ENCODE peak calls at places on chromosomes 12 and 14, in seven cellular contexts. L is CD4-positive, CD25-positive, alpha-beta regulatory T cell; R is upper lobe of right lung; S is keratinocyte; X is pancreas; B is CD8-positive, alpha-beta T cell; M is PC-3. H is an unnamed sample. For H3K4me1, the result is how much of the 10 kb centered on the place peaks cover.

GRCh38 chr14:31854508-31855075 is 222.5 kb upstream of the ARHGAP5 start:
- DNase-seq in R (no peak), M (no peak), B (no peak), X (no peak), S (no peak), L (no peak), H (no peak)

GRCh38 chr12:28569698-28570411 is 379.6 kb downstream of the CCDC91 start:
- DNase-seq in X (peak), R (no peak), B (no peak), S (no peak), L (no peak), M (peak), H (no peak)

GRCh38 chr12:20596036-20596435 is 99.1 kb upstream of the SLCO1C1 start:
- DNase-seq in M (no peak), B (no peak), S (no peak), L (no peak), R (no peak), X (no peak), H (no peak)

GRCh38 chr14:64737391-64738305 is 33.4 kb downstream of the PLEKHG3 start:
- DNase-seq in S (no peak), B (no peak), X (no peak), R (no peak), L (no peak), M (no peak), H (no peak)

GRCh38 chr12:79847417-79847816 is 87.5 kb downstream of the PPP1R12A start:
- DNase-seq in S (no peak), X (no peak), B (no peak), M (no peak), L (no peak), R (no peak), H (no peak)

GRCh38 chr14:59268011-59268410 is 79.5 kb downstream of the DAAM1 start:
- DNase-seq in M (peak), S (no peak), L (no peak), X (no peak), B (no peak), R (no peak), H (no peak)

GRCh38 chr12:78641837-78642423 is 222.6 kb upstream of the SYT1 start:
- DNase-seq in M (peak), L (no peak), B (no peak), S (no peak), X (no peak), R (no peak), H (no peak)

GRCh38 chr14:26867171-26867757 is 269.4 kb upstream of the NOVA1 start:
- DNase-seq in X (peak), R (no peak), M (peak), B (no peak), L (no peak), S (no peak), H (no peak)

GRCh38 chr14:38207830-38208815 is at the start of gene SSTR1:
- DNase-seq in B (no peak), L (no peak), R (peak), S (no peak), M (no peak), X (peak), H (no peak)

GRCh38 chr14:99287269-99287942 is 15.4 kb upstream of the BCL11B start:
- DNase-seq in R (no peak), B (no peak), S (no peak), L (no peak), X (no peak), M (no peak), H (no peak)

GRCh38 chr12:58413794-58414193 is 472.4 kb downstream of the ATP23 start:
- DNase-seq in R (no peak), X (no peak), B (no peak), M (peak), L (no peak), S (no peak), H (no peak)

GRCh38 chr14:86357866-86358265 is 827.9 kb downstream of the FLRT2 start:
- DNase-seq in M (no peak), X (no peak), B (no peak), R (no peak), L (no peak), S (no peak), H (no peak)

GRCh38 chr12:71439613-71440392 is at the start of gene LGR5:
- DNase-seq in R (peak), M (peak), B (no peak), S (no peak), X (no peak), L (no peak), H (no peak)

GRCh38 chr12:123801573-123802178 is 39.6 kb downstream of the DNAH10 start:
- DNase-seq in L (no peak), X (no peak), S (no peak), R (no peak), B (no peak), M (peak), H (no peak)

GRCh38 chr14:93859957-93860356 is 67.2 kb upstream of the FAM181A start:
- DNase-seq in X (no peak), S (no peak), M (no peak), L (no peak), R (no peak), B (no peak), H (no peak)

GRCh38 chr14:82854851-82855250 is 1321.2 kb upstream of the SEL1L start:
- DNase-seq in R (no peak), S (no peak), B (no peak), X (no peak), L (no peak), M (no peak), H (peak)

GRCh38 chr12:54667945-54668344 is 19.8 kb upstream of the DCD start:
- DNase-seq in M (no peak), L (no peak), X (no peak), B (no peak), S (no peak), R (no peak), H (no peak)

GRCh38 chr12:106392746-106393145 is 35.2 kb downstream of the POLR3B start:
- DNase-seq in S (no peak), M (no peak), X (no peak), L (no peak), R (no peak), B (no peak), H (no peak)

GRCh38 chr12:109544955-109545531 is 28.3 kb downstream of the MMAB start:
- DNase-seq in L (no peak), R (no peak), M (peak), B (no peak), X (no peak), S (no peak), H (no peak)

GRCh38 chr14:32342151-32342853 is 13.2 kb downstream of the AKAP6 start:
- DNase-seq in S (peak), R (no peak), X (no peak), B (no peak), L (no peak), M (peak), H (peak)

GRCh38 chr14:77039285-77040058 is 11.0 kb upstream of the IRF2BPL start:
- DNase-seq in M (no peak), L (no peak), X (no peak), B (no peak), S (no peak), R (no peak), H (no peak)

GRCh38 chr14:69963966-69964365 is 84.8 kb downstream of the SMOC1 start:
- DNase-seq in B (no peak), R (no peak), M (no peak), X (no peak), S (no peak), L (no peak), H (no peak)

GRCh38 chr12:111840831-111841230 is 1.2 kb upstream of the MAPKAPK5 start:
- DNase-seq in X (no peak), R (no peak), S (no peak), M (no peak), B (no peak), L (no peak), H (no peak)

GRCh38 chr12:9635014-9635413 is 27.3 kb upstream of the KLRB1 start:
- DNase-seq in X (no peak), B (no peak), R (no peak), S (no peak), L (no peak), M (no peak), H (no peak)

GRCh38 chr12:25800101-25800500 is 158.4 kb upstream of the RASSF8 start:
- DNase-seq in M (peak), L (no peak), S (no peak), B (no peak), X (no peak), R (no peak), H (no peak)

GRCh38 chr12:101019667-101020066 is 190.4 kb downstream of the SLC5A8 start:
- DNase-seq in S (peak), L (no peak), B (no peak), X (no peak), M (peak), R (no peak), H (no peak)

GRCh38 chr14:100823488-100823887 is 2.4 kb upstream of the MEG3 start:
- DNase-seq in B (no peak), M (no peak), L (no peak), S (no peak), R (no peak), X (no peak), H (no peak)

GRCh38 chr12:5708371-5708770 is 236.7 kb downstream of the ANO2 start:
- DNase-seq in B (no peak), R (no peak), L (no peak), S (no peak), M (no peak), X (no peak), H (no peak)

GRCh38 chr12:130656411-130656810 is 59.7 kb downstream of the RIMBP2 start:
- DNase-seq in X (no peak), R (peak), L (no peak), B (no peak), M (no peak), S (no peak), H (no peak)

GRCh38 chr14:69711065-69711464 is 55.9 kb upstream of the SRSF5 start:
- DNase-seq in X (peak), M (no peak), R (peak), S (no peak), L (no peak), B (no peak), H (no peak)

GRCh38 chr14:101066826-101067508 is 163.4 kb upstream of the RTL1 start:
- DNase-seq in B (no peak), M (no peak), X (no peak), L (no peak), S (no peak), R (peak), H (no peak)

GRCh38 chr12:2864198-2864597 is 7.4 kb upstream of the TEX52 start:
- DNase-seq in X (no peak), R (no peak), S (no peak), L (no peak), M (no peak), B (no peak), H (no peak)

GRCh38 chr14:45902241-45902640 is 649.2 kb upstream of the MIS18BP1 start:
- DNase-seq in X (no peak), L (no peak), B (no peak), R (no peak), S (no peak), M (peak), H (no peak)

GRCh38 chr14:89720741-89721315 is 233.7 kb downstream of the EFCAB11 start:
- DNase-seq in X (no peak), M (no peak), S (no peak), R (peak), L (peak), B (peak), H (no peak)

GRCh38 chr12:19652391-19652790 is 213.1 kb downstream of the AEBP2 start:
- DNase-seq in R (no peak), B (no peak), L (no peak), M (no peak), S (no peak), X (no peak), H (no peak)

GRCh38 chr12:13183621-13184020 is 12.9 kb upstream of the EMP1 start:
- DNase-seq in S (no peak), B (no peak), R (no peak), M (peak), X (no peak), L (no peak), H (no peak)

GRCh38 chr14:77052281-77053044 is 24.0 kb upstream of the IRF2BPL start:
- DNase-seq in R (no peak), S (no peak), L (no peak), M (peak), B (no peak), X (no peak), H (no peak)

GRCh38 chr14:22561661-22562579 is 27.1 kb downstream of the DAD1 start:
- DNase-seq in B (peak), R (no peak), L (peak), S (no peak), M (no peak), X (no peak), H (no peak)

DNA sequence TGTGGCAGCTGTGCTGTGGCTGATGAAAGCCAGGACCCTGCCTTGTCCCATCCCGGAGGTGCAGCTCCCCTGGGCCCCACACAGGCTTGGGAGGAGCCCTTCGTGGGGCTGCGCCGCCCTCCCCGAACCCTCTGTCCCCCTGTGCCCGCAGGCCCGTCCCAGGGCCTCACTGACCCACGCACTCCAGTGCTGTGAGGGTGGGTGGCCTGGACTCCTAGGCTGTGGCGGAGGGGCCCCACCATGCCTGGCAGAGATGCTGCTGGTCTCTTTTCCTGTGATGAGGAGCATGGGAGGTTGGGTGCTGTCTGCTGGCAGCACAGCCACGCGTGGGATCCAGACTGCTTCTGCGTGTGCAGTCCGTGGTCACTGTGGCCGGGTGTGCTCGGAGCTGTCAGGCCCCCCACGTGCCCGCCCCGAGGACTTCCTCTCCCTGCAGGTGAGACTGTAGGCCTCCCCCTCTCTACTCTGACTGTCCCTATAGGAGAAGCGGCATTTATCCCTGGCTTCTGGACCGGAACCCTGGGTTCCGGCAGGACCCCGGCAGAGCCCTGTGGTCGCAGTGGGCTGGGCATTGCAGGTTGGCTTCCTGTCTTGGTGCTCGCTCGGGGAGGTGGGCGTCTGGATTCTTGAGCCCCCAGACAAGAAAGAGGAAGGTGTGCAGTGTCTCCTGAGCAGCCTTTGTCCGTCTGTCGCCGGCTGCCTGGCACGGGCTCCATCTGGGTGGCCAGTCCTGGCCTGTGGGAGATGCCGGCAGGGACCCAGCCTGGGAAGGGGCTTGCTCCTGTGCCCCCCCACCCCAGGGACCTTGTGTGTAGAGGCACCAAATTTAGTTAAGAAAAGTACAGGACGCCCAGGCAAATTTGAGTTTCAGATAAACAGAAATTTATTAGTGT is 2.3 kb downstream of the MTA1 start:
- DNase-seq in B (no peak), M (no peak), R (no peak), X (no peak), S (no peak), L (no peak), H (no peak)
- H3K4me3 ChIP-seq in B (no peak), M (peak), R (no peak), X (peak), S (no peak), L (no peak), H (peak)

GRCh38 chr12:47190905-47191304 is 111.1 kb upstream of the AMIGO2 start:
- DNase-seq in M (no peak), X (no peak), S (no peak), B (no peak), R (no peak), L (no peak), H (no peak)
- H3K4me1 ChIP-seq in M (under half), X (under half), S (under half), B (half or more), R (under half), L (half or more), H (under half)

GRCh38 chr12:4369548-4369947 is 10.0 kb downstream of the FGF23 start:
- DNase-seq in X (no peak), L (no peak), R (no peak), M (no peak), B (no peak), S (no peak), H (no peak)
- H3K4me3 ChIP-seq in X (no peak), L (no peak), R (no peak), M (no peak), B (no peak), S (no peak), H (no peak)

DNA sequence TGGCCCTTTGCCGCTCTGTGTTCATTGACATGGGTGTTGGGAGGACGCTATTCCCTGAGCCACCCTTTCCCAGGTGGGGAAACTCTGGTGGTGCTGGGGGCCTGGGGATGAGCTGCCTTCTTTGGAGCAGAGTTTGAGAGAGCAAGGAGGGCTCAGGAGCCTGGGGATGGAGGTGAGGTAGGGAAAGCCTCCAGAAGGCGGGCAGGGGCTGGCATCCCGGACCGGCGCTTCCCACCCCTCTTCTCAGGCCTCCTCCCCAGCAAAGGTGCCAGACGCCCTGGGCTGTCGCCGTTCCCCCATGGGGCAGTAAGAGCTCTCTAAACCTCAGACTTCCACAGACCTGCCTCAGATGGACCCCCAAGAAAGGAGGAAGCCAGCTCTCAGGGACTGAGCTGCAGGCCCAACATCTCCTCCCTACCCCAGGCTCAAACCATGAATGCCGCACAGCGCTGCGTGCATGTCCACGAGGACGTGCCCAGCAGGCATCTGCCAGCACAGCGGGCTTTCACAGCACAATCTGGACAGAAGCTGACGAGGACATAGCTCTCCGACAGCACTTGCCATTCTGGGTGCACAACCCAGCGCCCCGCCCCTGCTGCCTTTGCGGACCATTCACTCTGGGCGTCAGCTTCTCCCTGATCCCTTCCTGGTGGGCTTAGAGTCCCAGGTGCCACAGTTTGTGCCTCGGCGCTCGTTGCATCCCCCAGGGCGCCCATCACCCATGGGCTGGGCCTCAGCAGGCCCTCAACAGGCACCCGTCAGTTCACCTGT is 14.9 kb upstream of the TTC7B start:
- DNase-seq in X (no peak), B (no peak), M (no peak), S (no peak), L (no peak), R (peak), H (no peak)
- H3K4me1 ChIP-seq in X (under half), B (under half), M (under half), S (under half), L (under half), R (under half), H (under half)

DNA sequence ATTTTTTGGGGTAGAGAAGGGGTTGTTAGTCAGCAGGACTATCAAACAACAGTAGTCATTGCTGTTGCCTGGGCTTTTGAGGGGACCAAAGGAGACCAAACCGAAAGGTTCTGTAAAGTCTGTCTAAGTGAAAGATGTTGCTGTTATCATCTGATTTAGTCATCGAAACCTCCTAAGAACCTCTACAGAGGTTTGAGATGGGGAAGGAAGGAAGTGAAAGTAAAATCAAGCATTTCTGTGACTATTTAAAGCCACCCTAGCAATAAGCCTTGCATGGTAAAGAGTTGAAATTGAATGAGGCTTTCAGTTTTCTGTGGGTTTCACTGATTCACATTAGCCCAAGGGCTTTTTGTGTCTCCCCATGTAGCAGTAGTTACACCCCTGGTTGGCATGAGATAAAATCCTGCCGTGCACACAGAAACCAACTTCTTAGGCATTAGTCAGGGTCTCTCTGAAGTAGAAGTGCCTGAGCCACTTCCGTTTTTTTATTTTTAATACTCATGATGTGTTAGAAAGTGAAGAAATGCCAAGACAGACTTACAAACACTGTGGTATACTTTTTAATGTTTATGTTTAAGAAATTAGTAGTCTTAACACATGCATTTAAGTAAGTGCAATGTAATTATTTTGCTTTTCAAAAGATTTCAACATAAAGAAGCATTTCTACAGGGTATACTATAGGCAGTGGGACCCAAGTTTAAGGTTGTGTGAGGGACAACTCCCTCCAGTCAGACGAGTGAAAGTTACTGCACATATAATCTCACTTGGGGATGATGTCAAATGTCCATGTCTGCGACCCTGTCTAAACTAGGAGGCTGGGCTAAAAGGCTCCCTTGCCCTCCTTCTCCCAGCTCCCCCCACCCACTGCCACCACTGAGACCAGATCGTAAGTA is 50.4 kb downstream of the DYRK2 start:
- DNase-seq in L (no peak), S (peak), B (peak), R (no peak), M (peak), X (no peak), H (no peak)
- H3K4me3 ChIP-seq in L (peak), S (peak), B (peak), R (peak), M (peak), X (no peak), H (no peak)

H was measured in HAP-1.